ENCODE peak calls at places on chromosomes 2 and 18, in six cellular contexts. K, B, A, F, S and N are unnamed samples. For H3K9me3, the result is how much of the 10 kb centered on the place peaks cover.

GRCh38 chr2:19743641-19744040 is 158.1 kb downstream of the TTC32 start:
- DNase-seq in S (no peak), K (no peak), B (no peak), A (no peak), F (no peak), N (no peak)

GRCh38 chr2:240646061-240646899 is 21.0 kb downstream of the GPR35 start:
- DNase-seq in B (no peak), F (peak), S (peak), A (no peak), K (peak), N (no peak)

GRCh38 chr2:72917875-72918660 is 749 bp downstream of the EMX1 start:
- DNase-seq in S (no peak), K (no peak), A (no peak), B (no peak), F (no peak), N (no peak)

GRCh38 chr2:56812432-56812831 is 628.6 kb downstream of the CCDC85A start:
- DNase-seq in B (no peak), A (no peak), S (no peak), K (no peak), F (no peak), N (no peak)

GRCh38 chr2:161237397-161238263 is 70.6 kb upstream of the PSMD14 start:
- DNase-seq in A (no peak), S (peak), K (no peak), F (peak), B (peak), N (peak)

GRCh38 chr2:232772540-232772939 is 3.8 kb downstream of the KCNJ13 start:
- DNase-seq in S (no peak), F (no peak), A (no peak), B (no peak), K (no peak), N (no peak)

GRCh38 chr2:130152816-130153595 is 8.1 kb upstream of the CCDC74B start:
- DNase-seq in K (no peak), F (no peak), S (no peak), B (no peak), A (no peak), N (no peak)

GRCh38 chr18:37741012-37741586 is 175.5 kb upstream of the CELF4 start:
- DNase-seq in B (no peak), K (no peak), F (no peak), S (no peak), A (no peak), N (no peak)

GRCh38 chr2:234335676-234336228 is 161.1 kb downstream of the ARL4C start:
- DNase-seq in K (peak), B (no peak), F (peak), S (peak), A (no peak), N (peak)

GRCh38 chr18:72468011-72468710 is 76.0 kb downstream of the CBLN2 start:
- DNase-seq in K (no peak), A (no peak), S (no peak), F (no peak), B (no peak), N (no peak)

GRCh38 chr18:10062292-10062940 is 148.6 kb downstream of the VAPA start:
- DNase-seq in F (no peak), K (no peak), A (no peak), S (no peak), B (no peak), N (no peak)

GRCh38 chr2:229443869-229444268 is 172.8 kb upstream of the PID1 start:
- DNase-seq in K (no peak), S (no peak), A (no peak), F (no peak), B (no peak), N (no peak)

GRCh38 chr2:241095594-241096290 is 6.3 kb downstream of the MTERF4 start:
- DNase-seq in K (no peak), A (no peak), S (no peak), F (peak), B (no peak), N (no peak)

GRCh38 chr2:42092084-42092996 is 44.5 kb downstream of the PKDCC start:
- DNase-seq in S (no peak), A (no peak), F (no peak), B (no peak), K (no peak), N (no peak)

GRCh38 chr2:236584521-236585384 is 15.1 kb downstream of the ACKR3 start:
- DNase-seq in B (no peak), A (no peak), S (no peak), K (no peak), F (no peak), N (no peak)

DNA sequence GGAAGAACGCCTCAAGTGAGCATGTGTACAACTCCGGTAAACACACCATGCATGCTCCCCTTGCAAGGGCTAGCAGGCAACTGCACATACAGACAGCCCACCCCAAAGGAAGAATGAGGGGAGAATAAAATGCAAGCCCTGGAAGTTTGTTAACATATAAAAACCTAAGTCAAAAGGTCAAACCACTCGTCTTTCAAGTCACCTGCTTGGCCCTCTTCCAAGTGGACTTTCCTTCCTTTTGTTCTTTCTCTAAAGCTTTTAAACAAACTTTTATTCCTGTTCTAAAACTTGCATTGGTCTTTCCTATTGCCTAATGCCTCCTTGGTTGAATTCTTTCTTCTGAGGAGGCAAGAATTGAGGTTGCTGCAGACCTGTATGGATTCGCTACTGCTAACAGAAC is 5.2 kb upstream of the RPIA start:
- DNase-seq in B (no peak), F (no peak), S (no peak), A (no peak), K (no peak), N (no peak)
- H3K9me3 ChIP-seq in B (under half), F (under half), S (under half), A (under half), K (under half), N (under half)

DNA sequence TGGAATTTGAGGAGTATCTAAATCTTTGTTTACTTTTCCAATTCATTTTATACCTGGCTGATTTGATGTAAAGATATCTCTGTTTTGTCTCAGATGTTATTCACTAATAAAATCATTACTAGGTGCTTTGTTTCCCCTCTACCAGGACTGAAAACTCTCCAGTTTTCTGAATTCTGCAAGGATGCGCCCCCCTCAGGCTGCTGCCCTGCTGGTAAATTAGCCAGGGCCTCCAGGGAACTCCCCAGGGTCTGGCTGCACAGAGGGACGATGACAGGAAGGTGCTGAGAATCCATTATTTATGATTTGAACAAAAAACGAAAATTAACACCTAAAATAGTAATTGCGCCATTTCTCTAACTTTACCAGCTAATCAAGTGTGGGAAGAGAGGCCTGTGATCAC is 541.2 kb upstream of the POU3F3 start:
- DNase-seq in A (no peak), S (no peak), F (no peak), K (no peak), B (no peak), N (no peak)
- H3K9me3 ChIP-seq in A (under half), S (under half), F (under half), K (under half), B (under half), N (under half)

GRCh38 chr18:7847988-7848387 is 280.9 kb downstream of the PTPRM start:
- DNase-seq in S (no peak), K (no peak), A (no peak), B (no peak), F (no peak), N (no peak)
- H3K9me3 ChIP-seq in S (under half), K (under half), A (under half), B (under half), F (under half), N (under half)

GRCh38 chr2:23418490-23418911 is 33.5 kb downstream of the KLHL29 start:
- DNase-seq in S (no peak), K (no peak), A (no peak), F (no peak), B (no peak), N (no peak)
- H3K9me3 ChIP-seq in S (under half), K (under half), A (under half), F (under half), B (under half), N (under half)

GRCh38 chr2:62270728-62271127 is 74.8 kb downstream of the B3GNT2 start:
- DNase-seq in F (no peak), K (no peak), B (no peak), A (no peak), S (peak), N (no peak)

GRCh38 chr2:62267687-62268086 is 71.8 kb downstream of the B3GNT2 start:
- DNase-seq in B (no peak), A (no peak), S (no peak), F (no peak), K (no peak), N (no peak)

GRCh38 chr2:62263076-62263475 is 67.2 kb downstream of the B3GNT2 start:
- DNase-seq in K (no peak), F (no peak), A (no peak), B (no peak), S (no peak), N (no peak)

GRCh38 chr2:62266433-62267038 is 70.6 kb downstream of the B3GNT2 start:
- DNase-seq in A (no peak), F (no peak), S (no peak), K (no peak), B (no peak), N (no peak)

DNA sequence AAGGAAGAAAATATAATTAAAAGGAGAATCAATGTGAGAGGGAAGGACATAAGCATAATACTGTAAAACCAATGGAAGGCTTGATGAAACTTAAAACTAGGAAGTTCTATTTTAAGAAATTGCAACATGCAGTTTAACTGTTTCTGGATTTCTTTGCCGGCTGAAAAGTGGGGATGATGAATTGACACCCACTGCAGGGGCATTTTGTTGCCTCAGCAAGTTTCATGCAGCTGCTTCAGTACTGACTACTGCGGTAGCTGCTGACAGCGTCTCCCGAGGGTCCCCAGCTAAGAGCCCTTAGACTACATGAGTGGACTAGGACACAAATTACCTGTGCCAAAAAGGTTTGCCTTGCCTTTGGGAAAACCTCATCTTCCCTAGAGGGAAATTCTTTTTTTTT is 69.2 kb downstream of the B3GNT2 start:
- DNase-seq in B (no peak), A (no peak), S (no peak), K (no peak), F (no peak), N (no peak)
- H3K9me3 ChIP-seq in B (under half), A (under half), S (under half), K (under half), F (under half), N (under half)

GRCh38 chr2:45540942-45541341 is 70.1 kb downstream of the SRBD1 start:
- DNase-seq in K (no peak), S (no peak), F (no peak), B (no peak), A (no peak), N (no peak)
- H3K9me3 ChIP-seq in K (under half), S (under half), F (under half), B (under half), A (under half), N (under half)

GRCh38 chr2:16324971-16325612 is 340.5 kb downstream of the CYRIA start:
- DNase-seq in K (no peak), S (no peak), B (no peak), F (no peak), A (no peak), N (no peak)
- H3K9me3 ChIP-seq in K (under half), S (under half), B (under half), F (under half), A (under half), N (under half)

GRCh38 chr2:189982777-189983394 is 79.6 kb downstream of the MSTN start:
- DNase-seq in F (no peak), B (no peak), A (no peak), K (no peak), S (no peak), N (no peak)
- H3K9me3 ChIP-seq in F (under half), B (under half), A (under half), K (under half), S (half or more), N (under half)